ENCODE peak calls at places on chromosomes 5 and 9, in four cellular contexts. K is HepG2, H is WTC11, D is K562. C is an unnamed sample.

GRCh38 chr5:89282832-89283510 is 400.0 kb upstream of the MEF2C start:
- DNase-seq in D (peak), H (no peak), K (no peak), C (no peak)

GRCh38 chr5:66596791-66597757 is 881 bp downstream of the MAST4 start:
- DNase-seq in H (peak), D (no peak), K (no peak), C (no peak)

GRCh38 chr9:93028448-93029006 is 30.0 kb upstream of the SUSD3 start:
- DNase-seq in D (no peak), H (no peak), K (no peak), C (peak)

GRCh38 chr9:134366223-134367031 is 40.2 kb downstream of the RXRA start:
- DNase-seq in H (no peak), K (no peak), D (no peak), C (no peak)

GRCh38 chr5:176355400-176356178 is 6.0 kb downstream of the KIAA1191 start:
- DNase-seq in H (peak), D (no peak), K (no peak), C (no peak)

GRCh38 chr9:115194216-115194615 is 76.3 kb upstream of the TNC start:
- DNase-seq in D (no peak), K (no peak), H (no peak), C (no peak)

GRCh38 chr9:11735391-11735790 is 957.8 kb upstream of the TYRP1 start:
- DNase-seq in H (no peak), D (no peak), K (no peak), C (no peak)

GRCh38 chr9:96020822-96021615 is 145.5 kb downstream of the ERCC6L2 start:
- DNase-seq in K (no peak), H (peak), D (no peak), C (no peak)

GRCh38 chr9:126986506-126986951 is 71.9 kb downstream of the RALGPS1 start:
- DNase-seq in K (peak), H (no peak), D (no peak), C (no peak)

GRCh38 chr9:71097696-71098095 is 23.7 kb downstream of the TRPM3 start:
- DNase-seq in H (no peak), D (no peak), K (no peak), C (no peak)

GRCh38 chr5:59540366-59540765 is 353.2 kb downstream of the PDE4D start:
- DNase-seq in K (no peak), D (no peak), H (no peak), C (no peak)

GRCh38 chr5:59544573-59544972 is 349.0 kb downstream of the PDE4D start:
- DNase-seq in D (no peak), H (no peak), K (no peak), C (no peak)

GRCh38 chr5:59542841-59543825 is 350.4 kb downstream of the PDE4D start:
- DNase-seq in K (no peak), D (no peak), H (no peak), C (no peak)

GRCh38 chr5:59547731-59548130 is 345.8 kb downstream of the PDE4D start:
- DNase-seq in K (no peak), D (no peak), H (no peak), C (no peak)

GRCh38 chr5:59543826-59544442 is 349.6 kb downstream of the PDE4D start:
- DNase-seq in K (no peak), H (no peak), D (no peak), C (no peak)
- TF ChIP-seq CBFB in K (no peak), H (no peak), D (no peak), C (no peak)

GRCh38 chr5:34582364-34582763 is 73.8 kb upstream of the RAI14 start:
- DNase-seq in K (no peak), D (peak), H (no peak), C (no peak)
- TF ChIP-seq CBFB in K (no peak), D (no peak), H (no peak), C (no peak)

GRCh38 chr5:37248970-37249819 is at the start of gene CPLANE1:
- DNase-seq in K (peak), D (no peak), H (peak), C (peak)
- TF ChIP-seq CBFB in K (no peak), D (no peak), H (no peak), C (no peak)

GRCh38 chr5:45454114-45454513 is 242.1 kb downstream of the HCN1 start:
- DNase-seq in K (no peak), H (peak), D (no peak), C (no peak)
- TF ChIP-seq CBFB in K (no peak), H (no peak), D (no peak), C (no peak)

GRCh38 chr5:125700380-125700856 is 722.8 kb upstream of the GRAMD2B start:
- DNase-seq in K (peak), D (no peak), H (no peak), C (no peak)
- TF ChIP-seq CBFB in K (no peak), D (no peak), H (no peak), C (no peak)

GRCh38 chr9:6552738-6553121 is 92.8 kb downstream of the GLDC start:
- DNase-seq in H (no peak), K (no peak), D (no peak), C (no peak)
- TF ChIP-seq CBFB in H (no peak), K (no peak), D (no peak), C (no peak)

GRCh38 chr9:110095238-110095637 is 112.7 kb downstream of the C9orf152 start:
- DNase-seq in D (no peak), H (no peak), K (no peak), C (no peak)

GRCh38 chr9:110095776-110096175 is 112.2 kb downstream of the C9orf152 start:
- DNase-seq in D (no peak), K (no peak), H (no peak), C (no peak)

GRCh38 chr9:110103257-110103656 is 104.7 kb downstream of the C9orf152 start:
- DNase-seq in H (no peak), D (no peak), K (no peak), C (no peak)

GRCh38 chr9:110101531-110102161 is 106.3 kb downstream of the C9orf152 start:
- DNase-seq in D (no peak), K (no peak), H (no peak), C (peak)

GRCh38 chr9:110099236-110099741 is 108.7 kb downstream of the C9orf152 start:
- DNase-seq in H (no peak), K (no peak), D (no peak), C (no peak)
- TF ChIP-seq CBFB in H (no peak), K (no peak), D (no peak), C (no peak)

GRCh38 chr9:38107811-38108304 is 38.8 kb upstream of the SHB start:
- DNase-seq in H (no peak), D (peak), K (no peak), C (no peak)
- TF ChIP-seq CBFB in H (no peak), D (no peak), K (no peak), C (no peak)

GRCh38 chr9:136851941-136852663 is at the start of gene MAMDC4:
- DNase-seq in K (no peak), D (no peak), H (no peak), C (no peak)
- TF ChIP-seq CBFB in K (no peak), D (no peak), H (no peak), C (no peak)

C was measured in GM12878.